ENCODE peak calls at places on chromosomes 11 and 22, in ten cellular contexts. One of them, this sample, is unnamed. For H3K4me1, the result is how much of the 10 kb centered on the place peaks cover.

GRCh38 chr22:19045094-19045493 is 77.1 kb downstream of the DGCR2 start:
- DNase-seq in psoas muscle: no peak
- DNase-seq in endodermal cell: no peak
- DNase-seq in ascending aorta: no peak
- DNase-seq in adrenal gland: no peak
- DNase-seq in H9: no peak
- DNase-seq in transverse colon: no peak
- DNase-seq in uterus: no peak
- DNase-seq in fibroblast of lung: no peak
- DNase-seq in lower lobe of right lung: no peak
- DNase-seq in this sample: no peak

GRCh38 chr11:76674517-76675400 is 4.2 kb upstream of the LRRC32 start:
- DNase-seq in psoas muscle: no peak
- DNase-seq in endodermal cell: no peak
- DNase-seq in ascending aorta: no peak
- DNase-seq in adrenal gland: no peak
- DNase-seq in H9: no peak
- DNase-seq in transverse colon: no peak
- DNase-seq in uterus: no peak
- DNase-seq in fibroblast of lung: no peak
- DNase-seq in lower lobe of right lung: no peak
- DNase-seq in this sample: no peak

GRCh38 chr11:93614111-93614784 is 47.2 kb upstream of the CEP295 start:
- DNase-seq in psoas muscle: no peak
- DNase-seq in endodermal cell: peak
- DNase-seq in ascending aorta: no peak
- DNase-seq in adrenal gland: no peak
- DNase-seq in H9: peak
- DNase-seq in transverse colon: no peak
- DNase-seq in uterus: no peak
- DNase-seq in fibroblast of lung: no peak
- DNase-seq in lower lobe of right lung: no peak
- DNase-seq in this sample: no peak

GRCh38 chr22:39738746-39739145 is 154.8 kb downstream of the ENTHD1 start:
- DNase-seq in psoas muscle: no peak
- DNase-seq in endodermal cell: no peak
- DNase-seq in ascending aorta: no peak
- DNase-seq in adrenal gland: no peak
- DNase-seq in H9: no peak
- DNase-seq in transverse colon: no peak
- DNase-seq in uterus: no peak
- DNase-seq in fibroblast of lung: peak
- DNase-seq in lower lobe of right lung: no peak
- DNase-seq in this sample: no peak

GRCh38 chr11:130772266-130773227 is 143.7 kb downstream of the SNX19 start:
- DNase-seq in psoas muscle: no peak
- DNase-seq in endodermal cell: peak
- DNase-seq in ascending aorta: no peak
- DNase-seq in adrenal gland: no peak
- DNase-seq in H9: no peak
- DNase-seq in transverse colon: peak
- DNase-seq in uterus: no peak
- DNase-seq in fibroblast of lung: peak
- DNase-seq in lower lobe of right lung: no peak
- DNase-seq in this sample: no peak

GRCh38 chr22:41557401-41558240 is 3.2 kb upstream of the CSDC2 start:
- DNase-seq in psoas muscle: no peak
- DNase-seq in endodermal cell: peak
- DNase-seq in ascending aorta: peak
- DNase-seq in adrenal gland: peak
- DNase-seq in H9: peak
- DNase-seq in transverse colon: peak
- DNase-seq in uterus: peak
- DNase-seq in fibroblast of lung: peak
- DNase-seq in lower lobe of right lung: peak
- DNase-seq in this sample: peak

GRCh38 chr22:47621253-47621652 is 858.8 kb downstream of the TBC1D22A start:
- DNase-seq in psoas muscle: no peak
- DNase-seq in endodermal cell: peak
- DNase-seq in ascending aorta: no peak
- DNase-seq in adrenal gland: peak
- DNase-seq in H9: no peak
- DNase-seq in transverse colon: no peak
- DNase-seq in uterus: no peak
- DNase-seq in fibroblast of lung: no peak
- DNase-seq in lower lobe of right lung: no peak
- DNase-seq in this sample: no peak

GRCh38 chr11:723120-723883 is 17.3 kb downstream of the EPS8L2 start:
- DNase-seq in psoas muscle: no peak
- DNase-seq in endodermal cell: no peak
- DNase-seq in ascending aorta: no peak
- DNase-seq in adrenal gland: peak
- DNase-seq in H9: peak
- DNase-seq in transverse colon: peak
- DNase-seq in uterus: no peak
- DNase-seq in fibroblast of lung: peak
- DNase-seq in lower lobe of right lung: peak
- DNase-seq in this sample: peak

GRCh38 chr22:44691796-44692661 is 10.0 kb upstream of the PRR5 start:
- DNase-seq in psoas muscle: no peak
- DNase-seq in endodermal cell: no peak
- DNase-seq in ascending aorta: no peak
- DNase-seq in adrenal gland: no peak
- DNase-seq in H9: no peak
- DNase-seq in transverse colon: no peak
- DNase-seq in uterus: no peak
- DNase-seq in fibroblast of lung: no peak
- DNase-seq in lower lobe of right lung: no peak
- DNase-seq in this sample: no peak

GRCh38 chr11:133832096-133833081 is 12.9 kb downstream of the SPATA19 start:
- DNase-seq in psoas muscle: no peak
- DNase-seq in endodermal cell: peak
- DNase-seq in ascending aorta: no peak
- DNase-seq in adrenal gland: no peak
- DNase-seq in H9: no peak
- DNase-seq in transverse colon: no peak
- DNase-seq in uterus: no peak
- DNase-seq in fibroblast of lung: no peak
- DNase-seq in lower lobe of right lung: no peak
- DNase-seq in this sample: no peak

GRCh38 chr11:95923730-95924413 is at the start of gene MTMR2:
- DNase-seq in psoas muscle: peak
- DNase-seq in endodermal cell: peak
- DNase-seq in ascending aorta: peak
- DNase-seq in adrenal gland: peak
- DNase-seq in H9: peak
- DNase-seq in transverse colon: peak
- DNase-seq in uterus: peak
- DNase-seq in fibroblast of lung: peak
- DNase-seq in lower lobe of right lung: peak
- DNase-seq in this sample: peak

GRCh38 chr11:14584595-14584994 is 59.0 kb upstream of the PDE3B start:
- DNase-seq in psoas muscle: no peak
- DNase-seq in endodermal cell: no peak
- DNase-seq in ascending aorta: no peak
- DNase-seq in adrenal gland: no peak
- DNase-seq in H9: no peak
- DNase-seq in transverse colon: peak
- DNase-seq in uterus: no peak
- DNase-seq in fibroblast of lung: no peak
- DNase-seq in lower lobe of right lung: no peak
- DNase-seq in this sample: no peak

GRCh38 chr11:72634472-72635095 is 39.6 kb downstream of the PDE2A start:
- DNase-seq in psoas muscle: no peak
- DNase-seq in endodermal cell: no peak
- DNase-seq in ascending aorta: no peak
- DNase-seq in adrenal gland: peak
- DNase-seq in H9: no peak
- DNase-seq in transverse colon: no peak
- DNase-seq in uterus: no peak
- DNase-seq in fibroblast of lung: no peak
- DNase-seq in lower lobe of right lung: no peak
- DNase-seq in this sample: no peak

GRCh38 chr22:36366291-36366708 is 21.5 kb downstream of the MYH9 start:
- DNase-seq in psoas muscle: no peak
- DNase-seq in endodermal cell: peak
- DNase-seq in ascending aorta: no peak
- DNase-seq in adrenal gland: no peak
- DNase-seq in H9: no peak
- DNase-seq in transverse colon: no peak
- DNase-seq in uterus: peak
- DNase-seq in fibroblast of lung: peak
- DNase-seq in lower lobe of right lung: no peak
- DNase-seq in this sample: no peak

GRCh38 chr22:28562324-28562723 is 117.3 kb downstream of the TTC28 start:
- DNase-seq in psoas muscle: no peak
- DNase-seq in endodermal cell: no peak
- DNase-seq in ascending aorta: no peak
- DNase-seq in adrenal gland: no peak
- DNase-seq in H9: no peak
- DNase-seq in transverse colon: no peak
- DNase-seq in uterus: no peak
- DNase-seq in fibroblast of lung: no peak
- DNase-seq in lower lobe of right lung: no peak
- DNase-seq in this sample: no peak

GRCh38 chr11:12204506-12204905 is 94.1 kb downstream of the MICAL2 start:
- DNase-seq in psoas muscle: no peak
- DNase-seq in endodermal cell: no peak
- DNase-seq in ascending aorta: no peak
- DNase-seq in adrenal gland: no peak
- DNase-seq in H9: no peak
- DNase-seq in transverse colon: no peak
- DNase-seq in uterus: no peak
- DNase-seq in fibroblast of lung: no peak
- DNase-seq in lower lobe of right lung: no peak
- DNase-seq in this sample: no peak
- H3K4me1 ChIP-seq in psoas muscle: under half
- H3K4me1 ChIP-seq in endodermal cell: under half
- H3K4me1 ChIP-seq in ascending aorta: under half
- H3K4me1 ChIP-seq in adrenal gland: under half
- H3K4me1 ChIP-seq in H9: under half
- H3K4me1 ChIP-seq in transverse colon: under half
- H3K4me1 ChIP-seq in uterus: under half
- H3K4me1 ChIP-seq in fibroblast of lung: under half
- H3K4me1 ChIP-seq in lower lobe of right lung: under half
- H3K4me1 ChIP-seq in this sample: under half

GRCh38 chr11:65859134-65859811 is 960 bp upstream of the MUS81 start:
- DNase-seq in psoas muscle: peak
- DNase-seq in endodermal cell: peak
- DNase-seq in ascending aorta: peak
- DNase-seq in adrenal gland: peak
- DNase-seq in H9: peak
- DNase-seq in transverse colon: peak
- DNase-seq in uterus: peak
- DNase-seq in fibroblast of lung: peak
- DNase-seq in lower lobe of right lung: peak
- DNase-seq in this sample: peak
- TF ChIP-seq CTCF in psoas muscle: no peak
- TF ChIP-seq CTCF in endodermal cell: peak
- TF ChIP-seq CTCF in ascending aorta: no peak
- TF ChIP-seq CTCF in adrenal gland: peak
- TF ChIP-seq CTCF in H9: peak
- TF ChIP-seq CTCF in transverse colon: peak
- TF ChIP-seq CTCF in uterus: peak
- TF ChIP-seq CTCF in fibroblast of lung: peak
- TF ChIP-seq CTCF in lower lobe of right lung: peak
- TF ChIP-seq CTCF in this sample: no peak

GRCh38 chr11:75568616-75569219 is 6.7 kb downstream of the SERPINH1 start:
- DNase-seq in psoas muscle: no peak
- DNase-seq in endodermal cell: no peak
- DNase-seq in ascending aorta: no peak
- DNase-seq in adrenal gland: no peak
- DNase-seq in H9: no peak
- DNase-seq in transverse colon: no peak
- DNase-seq in uterus: no peak
- DNase-seq in fibroblast of lung: no peak
- DNase-seq in lower lobe of right lung: no peak
- DNase-seq in this sample: no peak

GRCh38 chr11:75565916-75566762 is 4.1 kb downstream of the SERPINH1 start:
- DNase-seq in psoas muscle: no peak
- DNase-seq in endodermal cell: no peak
- DNase-seq in ascending aorta: no peak
- DNase-seq in adrenal gland: no peak
- DNase-seq in H9: no peak
- DNase-seq in transverse colon: no peak
- DNase-seq in uterus: no peak
- DNase-seq in fibroblast of lung: no peak
- DNase-seq in lower lobe of right lung: no peak
- DNase-seq in this sample: no peak

GRCh38 chr11:75566763-75567279 is 4.8 kb downstream of the SERPINH1 start:
- DNase-seq in psoas muscle: no peak
- DNase-seq in endodermal cell: no peak
- DNase-seq in ascending aorta: no peak
- DNase-seq in adrenal gland: no peak
- DNase-seq in H9: no peak
- DNase-seq in transverse colon: no peak
- DNase-seq in uterus: no peak
- DNase-seq in fibroblast of lung: no peak
- DNase-seq in lower lobe of right lung: no peak
- DNase-seq in this sample: no peak

GRCh38 chr11:75565221-75565814 is 3.3 kb downstream of the SERPINH1 start:
- DNase-seq in psoas muscle: peak
- DNase-seq in endodermal cell: peak
- DNase-seq in ascending aorta: no peak
- DNase-seq in adrenal gland: peak
- DNase-seq in H9: peak
- DNase-seq in transverse colon: peak
- DNase-seq in uterus: peak
- DNase-seq in fibroblast of lung: peak
- DNase-seq in lower lobe of right lung: no peak
- DNase-seq in this sample: no peak

DNA sequence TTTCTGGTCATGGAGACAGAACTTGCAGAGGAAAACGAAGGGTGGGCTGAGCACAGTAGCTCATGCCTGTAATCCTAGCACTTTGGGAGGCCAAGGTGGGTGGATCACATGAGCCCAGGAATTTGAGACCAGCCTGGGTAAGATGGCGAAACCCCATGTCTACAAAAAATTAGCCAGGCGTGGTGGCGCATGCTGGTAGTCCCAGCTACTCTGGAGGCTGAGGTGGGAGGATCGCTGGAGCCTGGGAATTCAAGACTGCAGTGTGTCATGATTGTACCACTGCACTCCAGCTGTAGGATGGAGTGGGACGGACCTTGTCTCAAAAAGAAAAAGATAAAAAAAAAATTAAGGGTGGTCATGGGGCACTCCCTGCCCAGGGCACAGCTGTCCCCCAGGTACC is 5.9 kb downstream of the SERPINH1 start:
- DNase-seq in psoas muscle: no peak
- DNase-seq in endodermal cell: no peak
- DNase-seq in ascending aorta: no peak
- DNase-seq in adrenal gland: no peak
- DNase-seq in H9: no peak
- DNase-seq in transverse colon: no peak
- DNase-seq in uterus: no peak
- DNase-seq in fibroblast of lung: no peak
- DNase-seq in lower lobe of right lung: no peak
- DNase-seq in this sample: no peak
- H3K4me1 ChIP-seq in psoas muscle: under half
- H3K4me1 ChIP-seq in endodermal cell: under half
- H3K4me1 ChIP-seq in ascending aorta: under half
- H3K4me1 ChIP-seq in adrenal gland: under half
- H3K4me1 ChIP-seq in H9: under half
- H3K4me1 ChIP-seq in transverse colon: under half
- H3K4me1 ChIP-seq in uterus: under half
- H3K4me1 ChIP-seq in fibroblast of lung: under half
- H3K4me1 ChIP-seq in lower lobe of right lung: half or more
- H3K4me1 ChIP-seq in this sample: under half

GRCh38 chr22:31036671-31037550 is 44.2 kb upstream of the SMTN start:
- DNase-seq in psoas muscle: no peak
- DNase-seq in endodermal cell: no peak
- DNase-seq in ascending aorta: peak
- DNase-seq in adrenal gland: no peak
- DNase-seq in H9: no peak
- DNase-seq in transverse colon: peak
- DNase-seq in uterus: peak
- DNase-seq in fibroblast of lung: peak
- DNase-seq in lower lobe of right lung: no peak
- DNase-seq in this sample: no peak
- TF ChIP-seq CTCF in psoas muscle: no peak
- TF ChIP-seq CTCF in endodermal cell: no peak
- TF ChIP-seq CTCF in ascending aorta: no peak
- TF ChIP-seq CTCF in adrenal gland: no peak
- TF ChIP-seq CTCF in H9: no peak
- TF ChIP-seq CTCF in transverse colon: peak
- TF ChIP-seq CTCF in uterus: peak
- TF ChIP-seq CTCF in fibroblast of lung: no peak
- TF ChIP-seq CTCF in lower lobe of right lung: no peak
- TF ChIP-seq CTCF in this sample: no peak